ENCODE peak calls at places on chromosomes 6 and 20, in four cellular contexts. H is H1, Z is IMR-90, T is mesendoderm. G is an unnamed sample.
A peak's percentile ranks its signal among the peaks of the same experiment; 100 is the strongest.

GRCh38 chr6:7911345-7911725 is 747 bp upstream of the TXNDC5 start:
- DNase-seq in H (no peak), Z (no peak), T (peak; percentile 21), G (no peak)

GRCh38 chr20:45097485-45098095 is 3.3 kb downstream of the KCNS1 start:
- DNase-seq in H (no peak), Z (no peak), T (peak; percentile 45), G (peak; percentile 50)

GRCh38 chr20:44601801-44602204 is 19.4 kb downstream of the PKIG start:
- DNase-seq in H (no peak), Z (peak; percentile 87), T (no peak), G (no peak)

GRCh38 chr20:33944914-33945313 is 48.8 kb upstream of the RALY start:
- DNase-seq in H (no peak), Z (no peak), T (peak; percentile 69), G (no peak)

GRCh38 chr6:152380993-152381898 is 255.9 kb downstream of the SYNE1 start:
- DNase-seq in H (no peak), Z (peak; percentile 97), T (peak; percentile 94), G (peak; percentile 33)

GRCh38 chr6:135311446-135312200 is 130.5 kb downstream of the MYB start:
- DNase-seq in H (no peak), Z (no peak), T (no peak), G (no peak)

GRCh38 chr6:52994031-52994788 is 874 bp downstream of the GSTA4 start:
- DNase-seq in H (no peak), Z (peak; percentile 51), T (peak; percentile 59), G (no peak)

GRCh38 chr6:166757226-166758135 is 130.4 kb upstream of the RPS6KA2 start:
- DNase-seq in H (no peak), Z (peak; percentile 59), T (peak; percentile 49), G (no peak)

GRCh38 chr20:54566224-54566750 is 90.9 kb downstream of the DOK5 start:
- DNase-seq in H (no peak), Z (no peak), T (no peak), G (no peak)

GRCh38 chr6:157656437-157657005 is 166.5 kb upstream of the SNX9 start:
- DNase-seq in H (no peak), Z (peak; percentile 38), T (no peak), G (no peak)

GRCh38 chr20:8903655-8904605 is 165.0 kb upstream of the PLCB4 start:
- DNase-seq in H (no peak), Z (no peak), T (no peak), G (no peak)

GRCh38 chr6:83729871-83730270 is 21.0 kb upstream of the SNAP91 start:
- DNase-seq in H (no peak), Z (no peak), T (no peak), G (no peak)

GRCh38 chr6:83741089-83741488 is 32.2 kb upstream of the SNAP91 start:
- DNase-seq in H (no peak), Z (no peak), T (no peak), G (no peak)

GRCh38 chr6:83735461-83735860 is 26.6 kb upstream of the SNAP91 start:
- DNase-seq in H (no peak), Z (no peak), T (no peak), G (no peak)
- H4K5ac ChIP-seq in H (no peak overlapping the region), Z (no peak overlapping the region), T (no peak overlapping the region), G (no peak overlapping the region)

GRCh38 chr6:74834967-74835366 is 370.9 kb downstream of the COL12A1 start:
- DNase-seq in H (no peak), Z (no peak), T (no peak), G (no peak)
- H4K5ac ChIP-seq in H (no peak overlapping the region), Z (no peak overlapping the region), T (no peak overlapping the region), G (no peak overlapping the region)

GRCh38 chr6:125841356-125842090 is 50.8 kb downstream of the NCOA7 start:
- DNase-seq in H (no peak), Z (no peak), T (no peak), G (no peak)

GRCh38 chr6:125836466-125836865 is 45.7 kb downstream of the NCOA7 start:
- DNase-seq in H (no peak), Z (no peak), T (no peak), G (no peak)

GRCh38 chr6:125842091-125842626 is 51.4 kb downstream of the NCOA7 start:
- DNase-seq in H (no peak), Z (no peak), T (no peak), G (no peak)

GRCh38 chr6:125839471-125839870 is 48.7 kb downstream of the NCOA7 start:
- DNase-seq in H (no peak), Z (peak; percentile 13), T (peak; percentile 58), G (no peak)

DNA sequence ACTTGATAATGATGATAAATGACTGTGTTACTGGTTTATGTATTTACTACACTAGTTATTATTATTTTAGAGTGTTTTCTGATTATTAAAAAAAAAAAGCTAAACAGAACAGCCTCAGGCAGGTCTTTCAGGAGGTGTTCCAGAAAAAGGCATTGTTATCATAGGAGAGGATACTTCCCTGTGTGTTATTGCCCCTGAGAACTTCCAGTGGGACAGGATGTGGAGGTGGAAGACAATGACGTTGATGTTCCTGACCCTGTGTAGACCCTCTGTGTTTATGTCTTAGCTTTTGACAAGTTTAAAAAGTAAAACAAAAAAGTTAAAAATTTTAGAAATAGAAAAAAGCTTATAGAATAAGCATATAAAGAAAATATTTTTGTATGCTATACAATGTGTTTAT is 49.1 kb downstream of the NCOA7 start:
- DNase-seq in H (no peak), Z (no peak), T (no peak), G (no peak)
- H4K5ac ChIP-seq in H (no peak overlapping the region), Z (no peak overlapping the region), T (no peak overlapping the region), G (no peak overlapping the region)

DNA sequence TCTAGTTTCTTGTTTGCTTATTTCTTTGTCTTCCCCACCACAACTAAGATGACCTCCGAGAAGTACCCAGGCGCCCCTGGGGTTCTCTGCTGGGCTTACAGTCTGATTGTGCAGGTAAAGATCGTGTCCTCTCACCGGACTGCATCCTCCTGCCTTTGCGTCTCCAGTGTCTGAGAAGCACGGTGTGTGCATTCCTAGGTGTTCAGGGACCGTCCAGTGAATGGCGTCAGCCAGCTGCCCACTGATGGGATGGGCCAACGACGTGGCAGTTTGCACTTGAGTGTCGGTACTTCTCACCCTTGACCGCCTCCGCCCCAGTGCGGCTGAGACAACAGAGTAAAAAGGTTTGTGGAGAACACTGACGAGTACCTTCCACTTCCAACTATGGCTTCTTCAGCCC is 56.1 kb upstream of the NFATC2 start:
- DNase-seq in H (no peak), Z (no peak), T (no peak), G (no peak)
- H4K5ac ChIP-seq in H (no peak overlapping the region), Z (no peak overlapping the region), T (no peak overlapping the region), G (no peak overlapping the region)

DNA sequence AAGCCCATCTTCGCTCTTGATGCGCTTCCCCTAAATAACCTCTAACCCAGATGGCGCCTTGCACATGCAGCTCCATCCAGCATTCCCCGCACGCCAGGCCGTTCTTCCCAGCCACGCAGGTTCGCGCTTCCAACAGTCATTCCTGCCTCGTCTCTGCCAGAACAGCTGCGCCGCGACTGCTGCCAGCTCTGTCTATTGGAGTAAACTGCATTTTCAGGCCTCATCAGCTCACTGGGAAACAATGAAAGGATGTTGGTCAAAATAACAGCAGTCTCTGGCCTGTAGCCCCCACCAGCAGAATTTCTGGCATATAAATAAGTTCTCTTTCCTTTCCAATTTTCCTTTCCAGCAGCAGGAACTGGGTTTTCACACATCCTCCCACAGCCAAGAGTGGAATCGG is 14.6 kb downstream of the NRSN1 start:
- DNase-seq in H (no peak), Z (no peak), T (no peak), G (peak; percentile 34)
- H4K5ac ChIP-seq in H (no peak overlapping the region), Z (no peak overlapping the region), T (no peak overlapping the region), G (no peak overlapping the region)